ENCODE peak calls at places on chromosomes 1 and 21, in four cellular contexts. I is dorsolateral prefrontal cortex, R is mucosa of descending colon, U is uterus. K is an unnamed sample.

GRCh38 chr1:225733254-225733653 is 44.4 kb upstream of the SRP9 start:
- DNase-seq in R (no peak), U (no peak), I (no peak), K (no peak)

GRCh38 chr1:199687321-199687720 is 340.2 kb upstream of the NR5A2 start:
- DNase-seq in I (no peak), R (no peak), U (no peak), K (no peak)

GRCh38 chr1:214899908-214900470 is 182.5 kb upstream of the KCNK2 start:
- DNase-seq in I (no peak), R (no peak), U (no peak), K (no peak)

GRCh38 chr1:212620293-212620692 is 11.7 kb downstream of the ATF3 start:
- DNase-seq in R (no peak), I (no peak), U (no peak), K (no peak)

GRCh38 chr1:66478116-66478515 is 55.8 kb upstream of the SGIP1 start:
- DNase-seq in R (no peak), I (no peak), U (no peak), K (no peak)

GRCh38 chr1:63835075-63835633 is 61.3 kb downstream of the ROR1 start:
- DNase-seq in U (no peak), I (no peak), R (no peak), K (no peak)

GRCh38 chr1:156652992-156653355 is 11.1 kb downstream of the BCAN start:
- DNase-seq in I (no peak), U (no peak), R (no peak), K (no peak)

GRCh38 chr1:12433323-12434053 is 184.5 kb downstream of the DHRS3 start:
- DNase-seq in R (peak; percentile 51), U (peak; percentile 72), I (no peak), K (peak; percentile 69)

GRCh38 chr1:109256971-109257681 is 7.8 kb downstream of the CELSR2 start:
- DNase-seq in I (no peak), R (no peak), U (no peak), K (no peak)

GRCh38 chr1:43993206-43993914 is 2.0 kb downstream of the CCDC24 start:
- DNase-seq in U (no peak), I (no peak), R (no peak), K (no peak)

GRCh38 chr1:202798260-202798659 is 10.0 kb downstream of the KDM5B start:
- DNase-seq in R (no peak), I (no peak), U (no peak), K (no peak)

GRCh38 chr1:68623700-68624099 is 126.8 kb upstream of the DEPDC1 start:
- DNase-seq in R (no peak), U (no peak), I (no peak), K (no peak)

GRCh38 chr21:23837564-23837963 is 1769.7 kb downstream of the MRPL39 start:
- DNase-seq in I (no peak), R (no peak), U (no peak), K (no peak)

GRCh38 chr1:156498447-156499193 is 2.0 kb downstream of the MEF2D start:
- DNase-seq in R (peak; percentile 69), U (no peak), I (no peak), K (no peak)

GRCh38 chr1:107877092-107877491 is 87.9 kb downstream of the VAV3 start:
- DNase-seq in U (no peak), R (no peak), I (no peak), K (no peak)

GRCh38 chr1:198711837-198712236 is 73.0 kb downstream of the PTPRC start:
- DNase-seq in U (no peak), R (no peak), I (no peak), K (no peak)

GRCh38 chr1:26351591-26352337 is 2.2 kb downstream of the CRYBG2 start:
- DNase-seq in U (no peak), I (no peak), R (no peak), K (no peak)

GRCh38 chr1:171434717-171435346 is 50.5 kb upstream of the PRRC2C start:
- DNase-seq in I (no peak), U (peak; percentile 36), R (no peak), K (no peak)

GRCh38 chr1:225158291-225158690 is 228.8 kb downstream of the DNAH14 start:
- DNase-seq in R (no peak), U (no peak), I (no peak), K (no peak)

GRCh38 chr1:3645666-3646355 is 4.1 kb downstream of the WRAP73 start:
- DNase-seq in R (peak; percentile 11), U (no peak), I (no peak), K (no peak)

GRCh38 chr1:160748877-160749269 is 9.8 kb downstream of the SLAMF7 start:
- DNase-seq in R (no peak), U (no peak), I (no peak), K (no peak)

GRCh38 chr1:31581821-31582810 is 5.8 kb downstream of the TINAGL1 start:
- DNase-seq in U (no peak), I (no peak), R (peak; percentile 43), K (no peak)

GRCh38 chr1:248740876-248741275 is 14.7 kb downstream of the LYPD8 start:
- DNase-seq in R (no peak), I (no peak), U (no peak), K (no peak)

GRCh38 chr1:66436378-66437135 is 97.4 kb upstream of the SGIP1 start:
- DNase-seq in I (no peak), U (no peak), R (no peak), K (no peak)

GRCh38 chr1:155012052-155012546 is 9.5 kb downstream of the ZBTB7B start:
- DNase-seq in R (peak; percentile 86), I (peak; percentile 54), U (peak; percentile 78), K (peak; percentile 80)
- H3K4me3 ChIP-seq in R (no peak overlapping the region), I (no peak overlapping the region), U (no peak overlapping the region), K (no peak overlapping the region)

GRCh38 chr1:152244576-152244975 is 20.6 kb upstream of the HRNR start:
- DNase-seq in U (no peak), I (no peak), R (no peak), K (no peak)

GRCh38 chr1:152252157-152252556 is 28.2 kb upstream of the HRNR start:
- DNase-seq in I (no peak), R (no peak), U (no peak), K (no peak)

GRCh38 chr1:152251391-152251790 is 27.4 kb upstream of the HRNR start:
- DNase-seq in I (no peak), U (no peak), R (no peak), K (no peak)

GRCh38 chr1:152247316-152247715 is 23.3 kb upstream of the HRNR start:
- DNase-seq in R (no peak), I (no peak), U (no peak), K (no peak)
- H3K4me3 ChIP-seq in R (no peak overlapping the region), I (no peak overlapping the region), U (no peak overlapping the region), K (no peak overlapping the region)

DNA sequence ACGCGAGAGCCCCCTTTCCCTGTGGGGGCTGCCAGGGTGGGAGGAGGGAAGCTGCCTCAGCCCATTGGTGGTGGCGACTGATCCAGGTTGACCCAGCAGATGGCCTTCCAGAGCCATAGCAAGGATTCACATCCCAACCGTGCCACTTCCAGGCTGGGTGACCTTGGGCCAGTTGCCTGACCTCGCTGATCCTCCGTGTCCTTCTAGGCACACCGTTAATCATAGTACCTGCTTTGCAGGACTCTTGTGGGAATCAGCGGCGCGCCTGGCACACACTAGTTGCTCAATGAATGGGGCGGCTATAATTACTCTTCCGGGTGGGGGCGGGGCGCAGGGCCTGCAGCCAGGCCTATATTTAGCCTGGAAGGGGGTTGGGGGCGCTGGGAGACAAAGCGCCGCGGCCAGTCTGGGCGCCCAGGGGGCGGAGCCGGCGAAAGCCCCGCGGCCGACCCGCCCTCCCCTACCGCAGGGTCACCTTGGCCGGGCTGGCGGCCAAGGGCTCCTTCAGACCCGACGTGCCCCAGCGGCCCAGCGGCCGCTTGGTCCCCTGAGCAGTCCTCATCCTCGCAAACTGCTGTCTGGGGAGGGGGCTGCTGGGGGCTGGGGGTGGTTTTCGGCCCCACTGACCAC is 5.1 kb downstream of the HSPB7 start:
- DNase-seq in I (no peak), U (peak; percentile 81), R (peak; percentile 82), K (peak; percentile 95)
- H3K4me3 ChIP-seq in I (peak overlapping the region; percentile 27), U (peak overlapping the region; percentile 5), R (no peak overlapping the region), K (peak overlapping the region; percentile 84)

GRCh38 chr1:50110084-50110615 is 1.4 kb downstream of the ELAVL4 start:
- DNase-seq in U (no peak), I (peak; percentile 38), R (no peak), K (no peak)
- H3K4me3 ChIP-seq in U (no peak overlapping the region), I (peak overlapping the region; percentile 51), R (no peak overlapping the region), K (no peak overlapping the region)

GRCh38 chr21:35191754-35192153 is 142.7 kb upstream of the RUNX1 start:
- DNase-seq in I (no peak), U (no peak), R (no peak), K (no peak)

GRCh38 chr21:35195232-35195631 is 146.1 kb upstream of the RUNX1 start:
- DNase-seq in U (no peak), I (no peak), R (no peak), K (no peak)

GRCh38 chr21:35191128-35191527 is 142.0 kb upstream of the RUNX1 start:
- DNase-seq in R (no peak), I (no peak), U (no peak), K (no peak)

GRCh38 chr21:35190201-35190701 is 141.1 kb upstream of the RUNX1 start:
- DNase-seq in U (no peak), I (no peak), R (no peak), K (no peak)

GRCh38 chr21:35189077-35189863 is 140.2 kb upstream of the RUNX1 start:
- DNase-seq in I (no peak), R (no peak), U (peak; percentile 65), K (no peak)
- H3K4me3 ChIP-seq in I (no peak overlapping the region), R (no peak overlapping the region), U (no peak overlapping the region), K (peak overlapping the region; percentile 31)

GRCh38 chr1:149928388-149928724 is 753 bp upstream of the SF3B4 start:
- DNase-seq in U (no peak), R (no peak), I (no peak), K (no peak)

GRCh38 chr1:149925751-149926150 is 1.9 kb downstream of the SF3B4 start:
- DNase-seq in R (no peak), I (no peak), U (no peak), K (no peak)

GRCh38 chr1:149927056-149927534 is 508 bp downstream of the SF3B4 start:
- DNase-seq in R (no peak), I (no peak), U (no peak), K (no peak)

GRCh38 chr1:149927535-149928387 is at the start of gene SF3B4:
- DNase-seq in R (peak; percentile 97), I (peak; percentile 99), U (peak; percentile 96), K (peak; percentile 98)

DNA sequence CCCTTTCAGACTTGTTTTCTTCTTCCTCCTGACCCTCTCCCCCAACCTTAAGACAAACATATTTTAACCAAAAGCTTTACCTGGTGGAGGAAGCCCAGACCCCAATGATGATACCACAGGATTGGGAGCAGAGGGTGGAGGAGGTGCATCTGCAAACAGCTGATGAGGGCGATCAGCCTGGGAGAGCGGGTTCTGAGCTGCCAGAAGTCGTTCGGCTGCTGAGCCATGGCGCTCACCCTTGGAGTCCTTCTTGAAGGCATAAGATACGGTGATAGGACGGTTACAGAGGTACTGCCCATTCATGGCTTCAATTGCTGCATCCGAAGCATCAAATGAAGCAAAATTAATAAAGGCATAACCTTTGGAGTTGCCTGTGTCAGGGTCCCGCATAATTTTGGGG is 1.3 kb downstream of the SF3B4 start:
- DNase-seq in I (no peak), U (no peak), R (no peak), K (no peak)
- H3K4me3 ChIP-seq in I (peak overlapping the region; percentile 76), U (no peak overlapping the region), R (no peak overlapping the region), K (peak overlapping the region; percentile 100)

GRCh38 chr1:117147856-117148588 is 26.5 kb upstream of the TRIM45 start:
- DNase-seq in I (no peak), R (no peak), U (no peak), K (no peak)
- H3K4me3 ChIP-seq in I (no peak overlapping the region), R (no peak overlapping the region), U (no peak overlapping the region), K (peak overlapping the region; percentile 39)

K was measured in psoas muscle.